ENCODE peak calls at places on chromosomes 4 and X, in eight cellular contexts. One of them, this sample, is unnamed.

GRCh38 chrX:40299502-40300118 is 201.9 kb upstream of the BCOR start:
- DNase-seq in upper lobe of left lung: no peak
- DNase-seq in K562: no peak
- DNase-seq in mammary epithelial cell: no peak
- DNase-seq in psoas muscle: no peak
- DNase-seq in heart left ventricle: no peak
- DNase-seq in pancreas: no peak
- DNase-seq in esophagus squamous epithelium: no peak
- DNase-seq in this sample: no peak

GRCh38 chr4:8302331-8302730 is 32.8 kb downstream of the HTRA3 start:
- DNase-seq in upper lobe of left lung: no peak
- DNase-seq in K562: no peak
- DNase-seq in mammary epithelial cell: no peak
- DNase-seq in psoas muscle: peak
- DNase-seq in heart left ventricle: no peak
- DNase-seq in pancreas: peak
- DNase-seq in esophagus squamous epithelium: no peak
- DNase-seq in this sample: no peak

GRCh38 chr4:52982246-52982950 is 120.3 kb downstream of the RASL11B start:
- DNase-seq in upper lobe of left lung: no peak
- DNase-seq in K562: peak
- DNase-seq in mammary epithelial cell: peak
- DNase-seq in psoas muscle: no peak
- DNase-seq in heart left ventricle: no peak
- DNase-seq in pancreas: no peak
- DNase-seq in esophagus squamous epithelium: no peak
- DNase-seq in this sample: peak

GRCh38 chrX:154125356-154126040 is 18.5 kb upstream of the OPN1LW start:
- DNase-seq in upper lobe of left lung: no peak
- DNase-seq in K562: no peak
- DNase-seq in mammary epithelial cell: no peak
- DNase-seq in psoas muscle: no peak
- DNase-seq in heart left ventricle: no peak
- DNase-seq in pancreas: no peak
- DNase-seq in esophagus squamous epithelium: no peak
- DNase-seq in this sample: no peak

GRCh38 chrX:154484255-154485149 is 1.9 kb downstream of the UBL4A start:
- DNase-seq in upper lobe of left lung: no peak
- DNase-seq in K562: peak
- DNase-seq in mammary epithelial cell: no peak
- DNase-seq in psoas muscle: no peak
- DNase-seq in heart left ventricle: no peak
- DNase-seq in pancreas: no peak
- DNase-seq in esophagus squamous epithelium: no peak
- DNase-seq in this sample: no peak

GRCh38 chrX:43333543-43333942 is 322.6 kb upstream of the MAOA start:
- DNase-seq in upper lobe of left lung: no peak
- DNase-seq in K562: no peak
- DNase-seq in mammary epithelial cell: no peak
- DNase-seq in psoas muscle: no peak
- DNase-seq in heart left ventricle: no peak
- DNase-seq in pancreas: no peak
- DNase-seq in esophagus squamous epithelium: no peak
- DNase-seq in this sample: peak

GRCh38 chr4:24675723-24676122 is 91.4 kb upstream of the DHX15 start:
- DNase-seq in upper lobe of left lung: no peak
- DNase-seq in K562: no peak
- DNase-seq in mammary epithelial cell: peak
- DNase-seq in psoas muscle: no peak
- DNase-seq in heart left ventricle: no peak
- DNase-seq in pancreas: no peak
- DNase-seq in esophagus squamous epithelium: no peak
- DNase-seq in this sample: no peak

GRCh38 chrX:112839856-112840255 is 775 bp downstream of the AMOT start:
- DNase-seq in upper lobe of left lung: no peak
- DNase-seq in K562: no peak
- DNase-seq in mammary epithelial cell: no peak
- DNase-seq in psoas muscle: no peak
- DNase-seq in heart left ventricle: no peak
- DNase-seq in pancreas: no peak
- DNase-seq in esophagus squamous epithelium: no peak
- DNase-seq in this sample: no peak

GRCh38 chr4:2861631-2862436 is 18.2 kb downstream of the ADD1 start:
- DNase-seq in upper lobe of left lung: no peak
- DNase-seq in K562: no peak
- DNase-seq in mammary epithelial cell: no peak
- DNase-seq in psoas muscle: no peak
- DNase-seq in heart left ventricle: no peak
- DNase-seq in pancreas: no peak
- DNase-seq in esophagus squamous epithelium: no peak
- DNase-seq in this sample: no peak

GRCh38 chrX:109312757-109313156 is 169.1 kb downstream of the GUCY2F start:
- DNase-seq in upper lobe of left lung: no peak
- DNase-seq in K562: peak
- DNase-seq in mammary epithelial cell: no peak
- DNase-seq in psoas muscle: no peak
- DNase-seq in heart left ventricle: no peak
- DNase-seq in pancreas: no peak
- DNase-seq in esophagus squamous epithelium: no peak
- DNase-seq in this sample: no peak

GRCh38 chr4:180101348-180102083 is 2141.7 kb upstream of the TENM3 start:
- DNase-seq in upper lobe of left lung: peak
- DNase-seq in K562: no peak
- DNase-seq in mammary epithelial cell: no peak
- DNase-seq in psoas muscle: peak
- DNase-seq in heart left ventricle: no peak
- DNase-seq in pancreas: peak
- DNase-seq in esophagus squamous epithelium: no peak
- DNase-seq in this sample: no peak

GRCh38 chr4:6221851-6222760 is 21.8 kb upstream of the JAKMIP1 start:
- DNase-seq in upper lobe of left lung: peak
- DNase-seq in K562: peak
- DNase-seq in mammary epithelial cell: peak
- DNase-seq in psoas muscle: no peak
- DNase-seq in heart left ventricle: peak
- DNase-seq in pancreas: peak
- DNase-seq in esophagus squamous epithelium: no peak
- DNase-seq in this sample: peak

GRCh38 chrX:17174671-17175070 is 200.3 kb upstream of the NHS start:
- DNase-seq in upper lobe of left lung: peak
- DNase-seq in K562: no peak
- DNase-seq in mammary epithelial cell: no peak
- DNase-seq in psoas muscle: peak
- DNase-seq in heart left ventricle: peak
- DNase-seq in pancreas: no peak
- DNase-seq in esophagus squamous epithelium: no peak
- DNase-seq in this sample: no peak

GRCh38 chr4:13530823-13531608 is 13.3 kb downstream of the NKX3-2 start:
- DNase-seq in upper lobe of left lung: no peak
- DNase-seq in K562: peak
- DNase-seq in mammary epithelial cell: no peak
- DNase-seq in psoas muscle: no peak
- DNase-seq in heart left ventricle: no peak
- DNase-seq in pancreas: no peak
- DNase-seq in esophagus squamous epithelium: no peak
- DNase-seq in this sample: no peak

GRCh38 chrX:74325130-74326059 is 21.4 kb downstream of the ZCCHC13 start:
- DNase-seq in upper lobe of left lung: no peak
- DNase-seq in K562: peak
- DNase-seq in mammary epithelial cell: no peak
- DNase-seq in psoas muscle: no peak
- DNase-seq in heart left ventricle: no peak
- DNase-seq in pancreas: no peak
- DNase-seq in esophagus squamous epithelium: no peak
- DNase-seq in this sample: no peak

GRCh38 chrX:47585273-47585672 is 3.0 kb downstream of the TIMP1 start:
- DNase-seq in upper lobe of left lung: peak
- DNase-seq in K562: no peak
- DNase-seq in mammary epithelial cell: no peak
- DNase-seq in psoas muscle: no peak
- DNase-seq in heart left ventricle: no peak
- DNase-seq in pancreas: no peak
- DNase-seq in esophagus squamous epithelium: no peak
- DNase-seq in this sample: peak

DNA sequence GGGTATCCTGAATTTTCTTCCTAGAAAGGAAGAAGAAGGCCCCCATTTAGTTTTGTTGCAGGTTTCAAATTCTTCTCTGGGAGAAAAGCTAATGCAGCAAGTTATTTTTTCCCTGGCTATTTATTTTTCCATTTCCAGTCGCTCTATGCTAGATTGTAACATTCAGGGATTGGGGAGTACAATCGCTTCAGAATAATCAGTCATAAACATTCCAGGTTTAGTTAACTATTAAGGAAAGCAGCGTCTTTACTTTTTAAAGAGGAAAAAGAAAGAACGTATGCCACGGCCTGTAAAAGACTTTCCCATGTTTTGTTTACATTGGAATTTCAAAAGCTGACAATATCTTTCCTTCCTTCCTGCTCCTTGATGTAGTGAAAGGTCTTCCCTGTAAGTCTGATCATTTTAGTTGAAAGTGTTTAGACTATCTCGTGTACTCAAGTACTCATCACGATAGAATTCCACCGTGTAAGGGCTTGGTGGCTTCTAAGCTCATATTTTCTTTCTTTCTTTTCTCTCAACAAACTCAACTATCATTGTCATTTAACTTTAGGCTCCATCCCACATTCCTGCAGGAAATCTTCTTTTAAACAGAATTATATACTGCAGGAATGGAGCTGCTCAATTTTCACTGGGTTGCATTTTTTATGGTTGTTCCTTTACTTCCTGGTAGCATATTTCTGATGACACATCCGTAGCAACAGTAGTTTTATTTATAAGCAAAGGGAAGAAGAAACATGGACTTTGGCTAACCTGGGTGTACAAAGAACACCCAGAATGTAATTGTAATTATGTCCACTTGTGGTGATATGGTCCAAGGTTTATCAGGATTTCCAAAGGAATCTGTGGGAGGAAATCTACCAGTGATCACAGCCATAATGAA is 213.1 kb upstream of the FAT1 start:
- DNase-seq in upper lobe of left lung: no peak
- DNase-seq in K562: no peak
- DNase-seq in mammary epithelial cell: peak
- DNase-seq in psoas muscle: no peak
- DNase-seq in heart left ventricle: no peak
- DNase-seq in pancreas: no peak
- DNase-seq in esophagus squamous epithelium: no peak
- DNase-seq in this sample: peak
- TF ChIP-seq CTCF in upper lobe of left lung: peak
- TF ChIP-seq CTCF in K562: no peak
- TF ChIP-seq CTCF in mammary epithelial cell: peak
- TF ChIP-seq CTCF in psoas muscle: no peak
- TF ChIP-seq CTCF in heart left ventricle: peak
- TF ChIP-seq CTCF in pancreas: no peak
- TF ChIP-seq CTCF in esophagus squamous epithelium: peak
- TF ChIP-seq CTCF in this sample: peak

GRCh38 chr4:37454263-37454800 is 209.8 kb downstream of the NWD2 start:
- DNase-seq in upper lobe of left lung: peak
- DNase-seq in K562: no peak
- DNase-seq in mammary epithelial cell: no peak
- DNase-seq in psoas muscle: no peak
- DNase-seq in heart left ventricle: no peak
- DNase-seq in pancreas: no peak
- DNase-seq in esophagus squamous epithelium: no peak
- DNase-seq in this sample: no peak
- H3K4me3 ChIP-seq in upper lobe of left lung: no peak
- H3K4me3 ChIP-seq in K562: no peak
- H3K4me3 ChIP-seq in mammary epithelial cell: no peak
- H3K4me3 ChIP-seq in psoas muscle: peak
- H3K4me3 ChIP-seq in heart left ventricle: peak
- H3K4me3 ChIP-seq in pancreas: peak
- H3K4me3 ChIP-seq in esophagus squamous epithelium: peak
- H3K4me3 ChIP-seq in this sample: no peak

DNA sequence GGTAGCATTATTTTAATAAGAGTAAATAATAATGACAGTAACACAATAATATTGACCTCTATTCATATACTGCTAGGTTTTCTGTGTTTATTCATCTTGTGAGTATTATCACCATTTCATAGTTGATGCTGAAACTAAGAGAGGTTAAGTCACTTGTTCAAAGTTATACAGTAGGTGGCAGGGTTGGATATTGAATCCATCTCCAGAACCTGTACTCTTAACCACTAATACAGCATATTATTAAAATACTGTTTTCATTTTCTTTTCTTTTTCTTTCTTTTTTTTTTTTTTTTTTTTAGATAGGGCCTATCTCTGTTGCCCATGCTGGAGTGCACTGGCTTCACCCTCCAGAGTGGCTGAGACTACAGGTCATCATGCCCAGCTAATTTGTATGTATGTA is 7.1 kb upstream of the ELF2 start:
- DNase-seq in upper lobe of left lung: no peak
- DNase-seq in K562: no peak
- DNase-seq in mammary epithelial cell: no peak
- DNase-seq in psoas muscle: no peak
- DNase-seq in heart left ventricle: no peak
- DNase-seq in pancreas: no peak
- DNase-seq in esophagus squamous epithelium: no peak
- DNase-seq in this sample: peak
- TF ChIP-seq CTCF in upper lobe of left lung: no peak
- TF ChIP-seq CTCF in K562: no peak
- TF ChIP-seq CTCF in mammary epithelial cell: peak
- TF ChIP-seq CTCF in psoas muscle: peak
- TF ChIP-seq CTCF in heart left ventricle: peak
- TF ChIP-seq CTCF in pancreas: no peak
- TF ChIP-seq CTCF in esophagus squamous epithelium: peak
- TF ChIP-seq CTCF in this sample: peak

GRCh38 chr4:11263208-11263607 is 165.5 kb downstream of the HS3ST1 start:
- DNase-seq in upper lobe of left lung: no peak
- DNase-seq in K562: no peak
- DNase-seq in mammary epithelial cell: no peak
- DNase-seq in psoas muscle: no peak
- DNase-seq in heart left ventricle: no peak
- DNase-seq in pancreas: no peak
- DNase-seq in esophagus squamous epithelium: no peak
- DNase-seq in this sample: no peak

GRCh38 chr4:11259837-11260236 is 168.9 kb downstream of the HS3ST1 start:
- DNase-seq in upper lobe of left lung: no peak
- DNase-seq in K562: no peak
- DNase-seq in mammary epithelial cell: no peak
- DNase-seq in psoas muscle: no peak
- DNase-seq in heart left ventricle: no peak
- DNase-seq in pancreas: no peak
- DNase-seq in esophagus squamous epithelium: no peak
- DNase-seq in this sample: no peak

DNA sequence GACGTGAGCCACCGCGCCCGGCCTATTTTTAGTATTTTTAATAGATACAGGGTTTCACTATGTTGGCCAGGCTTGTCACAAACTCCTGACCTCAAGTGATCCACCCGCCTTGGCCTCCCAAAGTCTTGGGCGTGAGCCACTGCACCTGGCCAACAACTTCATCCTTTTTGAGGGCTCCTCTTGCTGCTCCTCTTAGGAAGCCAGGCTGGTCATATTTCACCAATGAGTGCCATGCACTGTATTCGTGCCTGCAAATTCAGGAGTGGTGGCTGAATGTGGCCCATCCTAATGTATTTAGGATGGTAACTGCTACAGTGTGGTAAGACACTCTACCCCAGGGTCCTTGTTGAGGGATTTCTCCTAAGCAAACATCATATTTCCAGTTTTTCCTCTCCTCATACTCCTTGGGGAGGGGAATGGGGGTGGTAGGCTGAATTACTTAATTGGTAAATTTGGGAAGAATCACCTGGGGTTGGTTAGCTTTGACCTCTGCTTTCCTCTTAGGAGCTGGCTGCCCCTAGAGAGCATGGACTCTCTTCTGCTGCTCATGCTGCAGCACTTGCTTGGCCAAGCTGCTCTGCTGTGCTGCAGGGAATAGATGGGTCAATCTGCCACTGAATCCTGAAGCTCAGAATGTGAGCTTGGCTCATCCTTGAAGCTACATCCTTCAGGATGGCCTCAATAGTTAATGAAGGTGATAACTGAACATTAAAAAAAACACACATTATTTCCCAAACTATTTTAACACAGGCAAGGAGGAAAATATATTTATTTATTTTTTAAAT is 167.4 kb downstream of the HS3ST1 start:
- DNase-seq in upper lobe of left lung: no peak
- DNase-seq in K562: no peak
- DNase-seq in mammary epithelial cell: no peak
- DNase-seq in psoas muscle: no peak
- DNase-seq in heart left ventricle: no peak
- DNase-seq in pancreas: no peak
- DNase-seq in esophagus squamous epithelium: no peak
- DNase-seq in this sample: no peak
- H3K4me3 ChIP-seq in upper lobe of left lung: no peak
- H3K4me3 ChIP-seq in K562: no peak
- H3K4me3 ChIP-seq in mammary epithelial cell: no peak
- H3K4me3 ChIP-seq in psoas muscle: no peak
- H3K4me3 ChIP-seq in heart left ventricle: no peak
- H3K4me3 ChIP-seq in pancreas: no peak
- H3K4me3 ChIP-seq in esophagus squamous epithelium: no peak
- H3K4me3 ChIP-seq in this sample: no peak